ENCODE peak calls at places on chromosomes 13 and 19, in four cellular contexts. F, B, N and D are unnamed samples.

GRCh38 chr13:40432018-40432978 is 234.1 kb downstream of the FOXO1 start:
- DNase-seq in F (no peak), B (no peak), N (no peak), D (no peak)

GRCh38 chr13:85223883-85224656 is 575.1 kb downstream of the SLITRK6 start:
- DNase-seq in N (no peak), B (no peak), F (no peak), D (peak)

GRCh38 chr19:23991170-23991569 is 76.5 kb downstream of the ZNF726 start:
- DNase-seq in N (peak), B (peak), F (peak), D (no peak)

GRCh38 chr19:20999731-21000352 is 20.6 kb upstream of the ZNF430 start:
- DNase-seq in F (peak), N (no peak), B (peak), D (peak)

GRCh38 chr13:24706886-24707585 is 26.8 kb downstream of the ATP12A start:
- DNase-seq in N (no peak), F (no peak), B (no peak), D (no peak)

GRCh38 chr13:97574926-97575325 is 141.0 kb downstream of the RAP2A start:
- DNase-seq in F (peak), N (peak), B (peak), D (peak)

GRCh38 chr19:44758596-44758995 is 10.1 kb downstream of the BCL3 start:
- DNase-seq in N (no peak), B (no peak), F (peak), D (no peak)

GRCh38 chr19:49125025-49125731 is 5.8 kb downstream of the PPFIA3 start:
- DNase-seq in F (no peak), B (no peak), N (peak), D (no peak)

GRCh38 chr19:56969726-56970125 is 129.2 kb upstream of the PEG3 start:
- DNase-seq in N (no peak), F (no peak), B (no peak), D (no peak)

GRCh38 chr19:55675661-55676354 is 782 bp downstream of the EPN1 start:
- DNase-seq in N (no peak), F (no peak), B (no peak), D (no peak)

GRCh38 chr19:33134571-33135041 is 2.7 kb downstream of the WDR88 start:
- DNase-seq in B (peak), N (no peak), F (no peak), D (no peak)

GRCh38 chr19:1355974-1356865 is 27.5 kb upstream of the NDUFS7 start:
- DNase-seq in N (no peak), F (no peak), B (no peak), D (peak)

GRCh38 chr19:1411255-1412191 is 4.1 kb downstream of the DAZAP1 start:
- DNase-seq in B (no peak), F (no peak), N (no peak), D (peak)

GRCh38 chr13:113922412-113923118 is 51.3 kb downstream of the C13orf46 start:
- DNase-seq in F (no peak), N (no peak), B (no peak), D (no peak)

GRCh38 chr13:90239130-90239529 is 1108.4 kb upstream of the MIR17HG start:
- DNase-seq in F (no peak), N (no peak), B (no peak), D (no peak)

GRCh38 chr13:110348309-110348625 is 41.2 kb downstream of the COL4A2 start:
- DNase-seq in B (no peak), N (no peak), F (no peak), D (no peak)

GRCh38 chr13:110348751-110349150 is 41.7 kb downstream of the COL4A2 start:
- DNase-seq in N (no peak), F (no peak), B (no peak), D (no peak)

GRCh38 chr13:110347088-110347487 is 40.0 kb downstream of the COL4A2 start:
- DNase-seq in B (no peak), N (no peak), F (no peak), D (no peak)

GRCh38 chr13:110346661-110347067 is 39.6 kb downstream of the COL4A2 start:
- DNase-seq in B (no peak), F (peak), N (no peak), D (no peak)

DNA sequence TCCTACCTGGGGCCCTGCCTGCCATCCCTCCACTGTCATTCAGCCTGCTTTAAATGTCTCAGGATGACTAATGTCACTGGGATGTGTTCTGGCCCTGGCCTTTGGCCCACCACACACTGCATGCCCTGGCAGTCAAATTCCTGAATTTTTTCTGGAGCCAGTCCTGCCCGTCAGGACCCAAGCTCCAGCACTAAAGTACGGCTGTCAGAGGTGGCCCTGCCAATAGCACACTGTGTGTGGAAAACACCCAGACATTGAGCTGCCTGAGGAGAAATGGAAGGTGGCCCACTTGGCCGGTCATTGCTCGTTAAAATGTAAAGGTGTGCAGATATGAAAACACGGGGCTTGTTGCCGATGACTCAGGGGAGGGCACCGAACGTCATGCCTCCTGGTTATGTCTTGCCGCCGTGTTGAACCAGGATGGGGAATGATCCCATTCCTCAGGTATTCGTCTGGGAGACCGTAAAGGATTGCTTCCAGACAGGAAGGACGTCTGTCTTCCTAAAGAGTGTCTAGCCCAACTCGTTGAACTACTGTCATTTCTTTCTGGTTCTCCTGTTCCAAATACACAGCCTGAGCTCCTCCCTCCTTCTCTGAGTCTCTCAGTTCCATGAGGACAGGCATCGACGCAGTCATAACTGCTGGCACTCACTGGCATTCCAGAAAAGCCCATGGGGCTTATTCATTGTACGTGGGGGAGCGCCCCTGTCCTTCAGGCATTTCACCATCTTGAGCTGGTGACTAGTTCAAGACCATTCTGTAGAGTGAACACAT is 40.6 kb downstream of the COL4A2 start:
- DNase-seq in N (peak), F (peak), B (no peak), D (peak)
- TF ChIP-seq MAZ in N (no peak), F (no peak), B (no peak), D (peak)

DNA sequence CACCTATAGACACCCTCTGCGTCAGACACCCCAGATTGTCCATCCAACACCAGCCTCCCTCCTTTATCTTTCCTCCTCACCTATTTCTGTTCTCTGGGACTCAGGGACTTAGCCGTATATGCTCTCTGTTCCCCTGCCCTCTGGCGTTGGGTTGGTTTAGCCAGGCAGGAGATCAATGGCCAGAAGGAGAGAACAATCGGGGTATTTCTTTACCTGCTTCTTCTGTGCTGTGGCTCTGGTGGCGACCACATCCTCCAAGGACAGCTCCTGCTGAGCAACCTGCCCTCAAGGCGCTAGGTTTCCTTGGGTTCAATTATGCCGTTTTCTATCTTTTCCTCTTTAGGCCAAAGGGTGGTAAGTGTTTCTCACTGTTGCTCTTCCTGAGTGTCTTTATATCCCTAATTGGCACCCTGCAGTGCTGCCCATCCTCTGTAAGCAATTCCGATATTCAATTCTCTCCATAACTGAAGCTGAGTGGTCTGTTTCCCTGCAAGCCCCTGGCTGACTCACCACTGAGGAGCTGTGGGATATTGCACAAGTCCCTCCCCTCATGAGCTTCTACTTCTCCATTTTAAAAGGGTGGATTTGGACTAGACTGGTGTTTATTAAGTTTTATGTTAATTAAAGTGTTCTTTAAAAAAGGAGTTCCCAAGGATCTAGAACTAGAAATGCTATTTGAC is 63.7 kb upstream of the TMTC4 start:
- DNase-seq in B (no peak), F (no peak), N (no peak), D (no peak)
- TF ChIP-seq MAZ in B (no peak), F (no peak), N (no peak), D (no peak)

GRCh38 chr19:10505583-10506229 is 2.5 kb upstream of the KEAP1 start:
- DNase-seq in N (peak), B (peak), F (peak), D (peak)
- TF ChIP-seq MAZ in N (no peak), B (no peak), F (no peak), D (no peak)

GRCh38 chr13:54636231-54636630 is 1607.6 kb downstream of the OLFM4 start:
- DNase-seq in B (no peak), N (no peak), F (no peak), D (no peak)
- TF ChIP-seq MAZ in B (no peak), N (no peak), F (no peak), D (no peak)

GRCh38 chr19:4267101-4267900 is 11.8 kb upstream of the SHD start:
- DNase-seq in B (peak), N (peak), F (peak), D (peak)
- TF ChIP-seq MAZ in B (peak), N (peak), F (no peak), D (peak)

GRCh38 chr13:30905932-30906383 is at the start of gene MEDAG:
- DNase-seq in B (no peak), N (no peak), F (no peak), D (peak)
- TF ChIP-seq MAZ in B (no peak), N (no peak), F (no peak), D (peak)

GRCh38 chr19:14091086-14091884 is 734 bp upstream of the SAMD1 start:
- DNase-seq in N (peak), F (peak), B (peak), D (peak)
- TF ChIP-seq MAZ in N (no peak), F (no peak), B (no peak), D (peak)

DNA sequence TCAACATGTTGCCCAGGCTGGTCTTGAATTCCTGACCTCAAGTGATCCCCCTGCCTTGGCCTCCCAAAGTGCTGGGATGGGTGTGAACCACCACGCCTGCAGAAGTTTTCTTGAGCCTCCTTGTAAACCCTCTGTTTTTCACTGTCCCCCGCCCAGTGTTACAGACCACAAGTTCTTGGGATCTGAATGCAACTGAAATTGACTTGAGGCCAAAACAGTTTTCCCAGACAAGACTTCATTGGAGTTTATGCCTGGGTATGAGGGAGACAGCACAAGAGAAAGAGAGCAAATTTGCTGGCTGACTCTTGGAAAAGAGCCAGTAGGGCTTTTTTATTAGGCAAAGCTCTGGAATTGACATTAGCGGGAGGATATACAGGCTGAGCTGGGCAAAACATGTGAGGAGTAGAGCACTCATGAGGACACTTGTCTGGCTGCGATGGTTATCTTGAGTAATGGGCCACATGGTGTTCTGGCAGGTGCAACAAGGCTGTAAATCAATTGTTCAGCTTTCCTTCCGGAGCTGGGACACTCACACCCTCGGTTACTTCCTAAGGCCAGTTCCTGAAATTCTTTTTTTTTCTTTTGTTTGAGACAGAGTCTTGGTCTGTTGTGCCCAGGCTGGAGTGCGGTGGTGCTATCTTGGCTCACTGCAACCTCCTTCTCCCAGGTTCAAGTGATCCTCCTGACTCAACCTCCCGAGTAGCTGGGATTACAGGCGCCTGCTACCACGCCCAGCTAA is 12.7 kb upstream of the HNRNPL start:
- DNase-seq in B (peak), F (peak), N (no peak), D (no peak)
- TF ChIP-seq MAZ in B (no peak), F (no peak), N (no peak), D (no peak)